ENCODE peak calls at places on chromosomes 5 and 9, in ten cellular contexts. One of them, this sample, is unnamed. For H3K9me3, the result is how much of the 10 kb centered on the place peaks cover.

GRCh38 chr9:134191455-134192209 is 27.3 kb upstream of the RNU6ATAC start:
- DNase-seq in IMR-90: no peak
- DNase-seq in cardiac muscle cell: no peak
- DNase-seq in esophagus squamous epithelium: no peak
- DNase-seq in ovary: peak
- DNase-seq in mucosa of descending colon: no peak
- DNase-seq in A549: no peak
- DNase-seq in testis: no peak
- DNase-seq in Peyer's patch: no peak
- DNase-seq in sigmoid colon: peak
- DNase-seq in this sample: no peak

GRCh38 chr9:119273984-119274665 is 95.1 kb downstream of the BRINP1 start:
- DNase-seq in cardiac muscle cell: no peak
- DNase-seq in Peyer's patch: no peak
- DNase-seq in testis: no peak
- DNase-seq in mucosa of descending colon: no peak
- DNase-seq in IMR-90: no peak
- DNase-seq in esophagus squamous epithelium: no peak
- DNase-seq in A549: no peak
- DNase-seq in sigmoid colon: no peak
- DNase-seq in ovary: no peak
- DNase-seq in this sample: no peak

GRCh38 chr9:78297672-78297961 is 692 bp downstream of the PSAT1 start:
- DNase-seq in cardiac muscle cell: no peak
- DNase-seq in ovary: no peak
- DNase-seq in A549: peak
- DNase-seq in esophagus squamous epithelium: no peak
- DNase-seq in Peyer's patch: no peak
- DNase-seq in sigmoid colon: no peak
- DNase-seq in mucosa of descending colon: no peak
- DNase-seq in IMR-90: peak
- DNase-seq in testis: peak
- DNase-seq in this sample: no peak

GRCh38 chr5:145510324-145510723 is 324.8 kb downstream of the PRELID2 start:
- DNase-seq in ovary: peak
- DNase-seq in A549: no peak
- DNase-seq in mucosa of descending colon: no peak
- DNase-seq in esophagus squamous epithelium: no peak
- DNase-seq in sigmoid colon: no peak
- DNase-seq in IMR-90: peak
- DNase-seq in Peyer's patch: no peak
- DNase-seq in cardiac muscle cell: no peak
- DNase-seq in testis: no peak
- DNase-seq in this sample: no peak

GRCh38 chr5:90530736-90531487 is 1.5 kb upstream of the LYSMD3 start:
- DNase-seq in testis: peak
- DNase-seq in A549: no peak
- DNase-seq in IMR-90: no peak
- DNase-seq in Peyer's patch: no peak
- DNase-seq in esophagus squamous epithelium: no peak
- DNase-seq in sigmoid colon: no peak
- DNase-seq in cardiac muscle cell: no peak
- DNase-seq in mucosa of descending colon: no peak
- DNase-seq in ovary: no peak
- DNase-seq in this sample: no peak

GRCh38 chr5:93658044-93658443 is 75.0 kb downstream of the NR2F1 start:
- DNase-seq in IMR-90: peak
- DNase-seq in esophagus squamous epithelium: no peak
- DNase-seq in mucosa of descending colon: no peak
- DNase-seq in cardiac muscle cell: no peak
- DNase-seq in sigmoid colon: no peak
- DNase-seq in A549: no peak
- DNase-seq in Peyer's patch: no peak
- DNase-seq in testis: no peak
- DNase-seq in ovary: no peak
- DNase-seq in this sample: no peak

GRCh38 chr5:54732108-54732507 is 214.5 kb downstream of the SNX18 start:
- DNase-seq in testis: no peak
- DNase-seq in ovary: no peak
- DNase-seq in esophagus squamous epithelium: no peak
- DNase-seq in cardiac muscle cell: no peak
- DNase-seq in mucosa of descending colon: no peak
- DNase-seq in Peyer's patch: no peak
- DNase-seq in A549: no peak
- DNase-seq in sigmoid colon: no peak
- DNase-seq in IMR-90: no peak
- DNase-seq in this sample: no peak

GRCh38 chr5:20223451-20223850 is 235.5 kb upstream of the CDH18 start:
- DNase-seq in esophagus squamous epithelium: no peak
- DNase-seq in ovary: no peak
- DNase-seq in sigmoid colon: no peak
- DNase-seq in cardiac muscle cell: no peak
- DNase-seq in mucosa of descending colon: no peak
- DNase-seq in testis: no peak
- DNase-seq in A549: no peak
- DNase-seq in IMR-90: no peak
- DNase-seq in Peyer's patch: no peak
- DNase-seq in this sample: no peak

DNA sequence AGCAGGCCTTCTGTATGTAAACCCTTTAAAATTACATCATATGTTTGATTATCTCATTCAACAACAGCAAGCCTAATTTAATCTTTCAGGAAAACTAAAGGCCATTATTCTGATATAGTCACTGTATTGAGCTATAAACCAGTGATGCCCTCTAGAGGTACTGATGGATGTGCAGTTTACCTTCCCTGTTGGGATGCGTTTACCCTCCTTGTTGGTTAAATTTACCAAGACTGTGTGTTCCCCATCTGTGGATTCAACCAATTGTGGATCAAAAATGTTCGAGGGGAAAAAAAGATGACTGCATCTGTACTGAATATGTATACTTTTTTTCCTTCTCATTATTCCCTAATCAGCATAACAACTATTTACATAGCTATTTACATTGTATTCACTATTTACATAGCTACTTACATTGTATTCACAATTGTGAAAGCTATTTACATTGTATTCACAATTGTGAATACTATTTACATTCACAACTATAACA is 3.7 kb upstream of the BAAT start:
- DNase-seq in cardiac muscle cell: no peak
- DNase-seq in ovary: no peak
- DNase-seq in sigmoid colon: no peak
- DNase-seq in testis: no peak
- DNase-seq in Peyer's patch: no peak
- DNase-seq in IMR-90: no peak
- DNase-seq in A549: peak
- DNase-seq in esophagus squamous epithelium: no peak
- DNase-seq in mucosa of descending colon: no peak
- DNase-seq in this sample: no peak
- TF ChIP-seq CTCF in cardiac muscle cell: peak
- TF ChIP-seq CTCF in ovary: no peak
- TF ChIP-seq CTCF in sigmoid colon: no peak
- TF ChIP-seq CTCF in testis: no peak
- TF ChIP-seq CTCF in Peyer's patch: no peak
- TF ChIP-seq CTCF in IMR-90: peak
- TF ChIP-seq CTCF in A549: peak
- TF ChIP-seq CTCF in esophagus squamous epithelium: no peak
- TF ChIP-seq CTCF in mucosa of descending colon: no peak
- TF ChIP-seq CTCF in this sample: peak

GRCh38 chr9:124514874-124515273 is 7.7 kb upstream of the NR5A1 start:
- DNase-seq in esophagus squamous epithelium: no peak
- DNase-seq in mucosa of descending colon: no peak
- DNase-seq in A549: no peak
- DNase-seq in sigmoid colon: no peak
- DNase-seq in testis: no peak
- DNase-seq in IMR-90: no peak
- DNase-seq in ovary: no peak
- DNase-seq in Peyer's patch: no peak
- DNase-seq in cardiac muscle cell: no peak
- DNase-seq in this sample: no peak

GRCh38 chr9:124521142-124521541 is 13.9 kb upstream of the NR5A1 start:
- DNase-seq in testis: no peak
- DNase-seq in cardiac muscle cell: no peak
- DNase-seq in sigmoid colon: peak
- DNase-seq in ovary: no peak
- DNase-seq in mucosa of descending colon: no peak
- DNase-seq in IMR-90: no peak
- DNase-seq in Peyer's patch: no peak
- DNase-seq in A549: no peak
- DNase-seq in esophagus squamous epithelium: no peak
- DNase-seq in this sample: no peak

GRCh38 chr9:124520206-124520596 is 13.0 kb upstream of the NR5A1 start:
- DNase-seq in IMR-90: no peak
- DNase-seq in esophagus squamous epithelium: no peak
- DNase-seq in Peyer's patch: no peak
- DNase-seq in A549: no peak
- DNase-seq in ovary: no peak
- DNase-seq in testis: peak
- DNase-seq in cardiac muscle cell: no peak
- DNase-seq in sigmoid colon: peak
- DNase-seq in mucosa of descending colon: no peak
- DNase-seq in this sample: no peak

GRCh38 chr9:124517600-124517999 is 10.4 kb upstream of the NR5A1 start:
- DNase-seq in ovary: no peak
- DNase-seq in mucosa of descending colon: no peak
- DNase-seq in testis: no peak
- DNase-seq in sigmoid colon: peak
- DNase-seq in Peyer's patch: no peak
- DNase-seq in esophagus squamous epithelium: no peak
- DNase-seq in cardiac muscle cell: no peak
- DNase-seq in IMR-90: no peak
- DNase-seq in A549: no peak
- DNase-seq in this sample: no peak

GRCh38 chr9:124518116-124518515 is 10.9 kb upstream of the NR5A1 start:
- DNase-seq in mucosa of descending colon: no peak
- DNase-seq in esophagus squamous epithelium: no peak
- DNase-seq in A549: no peak
- DNase-seq in IMR-90: no peak
- DNase-seq in cardiac muscle cell: no peak
- DNase-seq in sigmoid colon: no peak
- DNase-seq in ovary: no peak
- DNase-seq in testis: no peak
- DNase-seq in Peyer's patch: no peak
- DNase-seq in this sample: no peak
- H3K4me3 ChIP-seq in mucosa of descending colon: no peak
- H3K4me3 ChIP-seq in esophagus squamous epithelium: no peak
- H3K4me3 ChIP-seq in A549: no peak
- H3K4me3 ChIP-seq in IMR-90: no peak
- H3K4me3 ChIP-seq in cardiac muscle cell: no peak
- H3K4me3 ChIP-seq in sigmoid colon: no peak
- H3K4me3 ChIP-seq in ovary: no peak
- H3K4me3 ChIP-seq in testis: no peak
- H3K4me3 ChIP-seq in Peyer's patch: no peak
- H3K4me3 ChIP-seq in this sample: no peak

DNA sequence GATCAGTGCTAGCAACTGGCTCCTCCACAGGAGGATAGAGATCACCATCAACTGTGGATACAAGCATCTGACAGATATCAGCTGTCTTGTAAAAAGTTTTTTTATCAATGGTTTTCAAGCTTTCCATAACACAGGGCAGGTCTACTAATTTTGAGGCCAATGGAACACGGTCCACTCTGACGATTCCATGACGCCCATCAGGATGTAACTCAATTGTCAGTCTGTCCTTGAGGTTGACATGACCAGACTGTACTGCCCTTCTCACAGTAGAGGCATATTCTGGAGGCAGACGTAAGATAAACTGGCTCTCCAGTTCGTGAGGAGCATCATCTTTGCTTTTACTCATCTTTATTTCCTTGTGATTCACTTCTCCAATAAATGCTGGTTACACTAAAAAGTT is 885 bp downstream of the TAF7 start:
- DNase-seq in IMR-90: no peak
- DNase-seq in ovary: no peak
- DNase-seq in sigmoid colon: no peak
- DNase-seq in mucosa of descending colon: no peak
- DNase-seq in esophagus squamous epithelium: no peak
- DNase-seq in cardiac muscle cell: no peak
- DNase-seq in A549: no peak
- DNase-seq in Peyer's patch: no peak
- DNase-seq in testis: peak
- DNase-seq in this sample: no peak
- H3K9me3 ChIP-seq in IMR-90: under half
- H3K9me3 ChIP-seq in ovary: under half
- H3K9me3 ChIP-seq in sigmoid colon: under half
- H3K9me3 ChIP-seq in mucosa of descending colon: half or more
- H3K9me3 ChIP-seq in esophagus squamous epithelium: half or more
- H3K9me3 ChIP-seq in cardiac muscle cell: under half
- H3K9me3 ChIP-seq in A549: half or more
- H3K9me3 ChIP-seq in Peyer's patch: under half
- H3K9me3 ChIP-seq in testis: under half
- H3K9me3 ChIP-seq in this sample: under half

GRCh38 chr5:150738862-150739261 is 20.0 kb downstream of the DCTN4 start:
- DNase-seq in cardiac muscle cell: no peak
- DNase-seq in Peyer's patch: no peak
- DNase-seq in testis: no peak
- DNase-seq in esophagus squamous epithelium: no peak
- DNase-seq in ovary: no peak
- DNase-seq in sigmoid colon: no peak
- DNase-seq in A549: no peak
- DNase-seq in mucosa of descending colon: no peak
- DNase-seq in IMR-90: no peak
- DNase-seq in this sample: no peak

GRCh38 chr5:150731669-150732068 is 27.1 kb downstream of the DCTN4 start:
- DNase-seq in A549: no peak
- DNase-seq in ovary: no peak
- DNase-seq in mucosa of descending colon: no peak
- DNase-seq in Peyer's patch: no peak
- DNase-seq in IMR-90: no peak
- DNase-seq in sigmoid colon: no peak
- DNase-seq in testis: no peak
- DNase-seq in esophagus squamous epithelium: no peak
- DNase-seq in cardiac muscle cell: no peak
- DNase-seq in this sample: no peak

GRCh38 chr5:150729859-150730258 is 29.0 kb downstream of the DCTN4 start:
- DNase-seq in ovary: no peak
- DNase-seq in cardiac muscle cell: no peak
- DNase-seq in testis: no peak
- DNase-seq in IMR-90: peak
- DNase-seq in A549: no peak
- DNase-seq in mucosa of descending colon: no peak
- DNase-seq in Peyer's patch: no peak
- DNase-seq in sigmoid colon: no peak
- DNase-seq in esophagus squamous epithelium: no peak
- DNase-seq in this sample: no peak

DNA sequence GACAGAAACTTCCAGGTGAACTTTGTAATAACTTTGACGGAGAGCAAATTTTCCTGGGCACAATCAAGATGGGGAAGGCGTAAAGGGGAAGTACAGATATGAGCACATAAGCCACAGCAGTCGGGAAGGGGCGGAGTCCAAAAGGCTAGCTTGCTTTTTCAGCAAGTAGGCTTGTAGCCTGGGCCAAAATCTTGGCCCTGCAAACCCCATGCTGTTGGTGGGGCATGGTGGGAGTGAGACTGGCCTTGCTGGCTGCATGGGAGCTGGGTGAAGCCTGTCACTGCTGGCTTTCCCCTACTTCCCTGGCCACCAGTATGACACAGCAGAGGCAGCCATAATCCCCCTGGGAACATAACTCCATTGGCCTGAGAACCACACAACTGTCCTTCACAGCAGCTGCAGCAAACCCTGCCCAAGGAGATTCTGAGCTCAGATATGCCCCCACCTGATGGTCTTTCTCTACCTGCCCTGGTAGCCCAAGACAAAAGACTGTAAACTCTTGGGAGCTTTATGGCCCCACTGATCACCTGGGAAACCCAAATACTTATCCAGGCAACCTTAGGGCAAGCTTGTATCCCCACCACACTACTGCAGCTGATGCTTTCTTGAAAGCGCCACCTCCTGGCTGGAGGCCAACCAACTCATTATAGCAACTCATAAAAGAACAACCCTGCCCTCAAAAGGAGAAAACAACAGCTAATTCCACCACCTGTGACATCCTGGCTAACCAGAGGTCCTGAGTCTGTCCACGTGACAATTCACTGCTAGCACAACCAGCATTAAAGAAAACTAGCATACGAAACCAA is 24.0 kb downstream of the DCTN4 start:
- DNase-seq in IMR-90: no peak
- DNase-seq in Peyer's patch: peak
- DNase-seq in esophagus squamous epithelium: no peak
- DNase-seq in sigmoid colon: peak
- DNase-seq in mucosa of descending colon: peak
- DNase-seq in ovary: no peak
- DNase-seq in A549: no peak
- DNase-seq in testis: peak
- DNase-seq in cardiac muscle cell: no peak
- DNase-seq in this sample: no peak
- TF ChIP-seq CTCF in IMR-90: no peak
- TF ChIP-seq CTCF in Peyer's patch: no peak
- TF ChIP-seq CTCF in esophagus squamous epithelium: no peak
- TF ChIP-seq CTCF in sigmoid colon: no peak
- TF ChIP-seq CTCF in mucosa of descending colon: no peak
- TF ChIP-seq CTCF in ovary: no peak
- TF ChIP-seq CTCF in A549: no peak
- TF ChIP-seq CTCF in testis: no peak
- TF ChIP-seq CTCF in cardiac muscle cell: no peak
- TF ChIP-seq CTCF in this sample: peak